ENCODE peak calls at places on chromosomes 16 and 17, in six cellular contexts. U is keratinocyte, S is neuronal stem cell, N is PC-3, Q is IMR-90, L is NT2/D1. M is an unnamed sample.

GRCh38 chr16:87040169-87041117 is 276.7 kb downstream of the C16orf95 start:
- DNase-seq in U (no peak), S (no peak), N (no peak), Q (no peak), L (no peak), M (no peak)

GRCh38 chr17:34823023-34823422 is 138.2 kb downstream of the CCT6B start:
- DNase-seq in U (no peak), S (no peak), N (no peak), Q (no peak), L (no peak), M (no peak)

GRCh38 chr17:73586921-73587680 is 57.1 kb downstream of the SDK2 start:
- DNase-seq in U (no peak), S (no peak), N (peak), Q (no peak), L (no peak), M (no peak)

GRCh38 chr16:70577256-70577698 is 53.7 kb downstream of the SF3B3 start:
- DNase-seq in U (no peak), S (no peak), N (peak), Q (peak), L (no peak), M (no peak)

GRCh38 chr17:50101346-50102163 is 6.4 kb downstream of the PDK2 start:
- DNase-seq in U (no peak), S (no peak), N (no peak), Q (peak), L (no peak), M (no peak)

GRCh38 chr16:31484491-31485171 is 1.7 kb downstream of the SLC5A2 start:
- DNase-seq in U (no peak), S (no peak), N (no peak), Q (no peak), L (no peak), M (no peak)

GRCh38 chr16:22216191-22216831 is 10.2 kb downstream of the EEF2K start:
- DNase-seq in U (no peak), S (no peak), N (no peak), Q (peak), L (no peak), M (no peak)

GRCh38 chr16:81415757-81416156 is 28.9 kb upstream of the CMIP start:
- DNase-seq in U (no peak), S (peak), N (no peak), Q (no peak), L (no peak), M (no peak)

GRCh38 chr17:13079010-13079409 is 61.2 kb upstream of the ELAC2 start:
- DNase-seq in U (no peak), S (no peak), N (no peak), Q (no peak), L (no peak), M (no peak)

GRCh38 chr16:57255686-57256415 is 10.8 kb downstream of the ARL2BP start:
- DNase-seq in U (no peak), S (no peak), N (peak), Q (no peak), L (no peak), M (no peak)

GRCh38 chr16:22321340-22322001 is 24.3 kb downstream of the POLR3E start:
- DNase-seq in U (peak), S (peak), N (peak), Q (peak), L (peak), M (no peak)

GRCh38 chr17:35748323-35748960 is 4.6 kb downstream of the GAS2L2 start:
- DNase-seq in U (no peak), S (no peak), N (peak), Q (no peak), L (no peak), M (no peak)

GRCh38 chr17:79160980-79161621 is 86.5 kb downstream of the ENGASE start:
- DNase-seq in U (no peak), S (no peak), N (peak), Q (no peak), L (no peak), M (no peak)

GRCh38 chr17:60372790-60373483 is 19.0 kb downstream of the USP32 start:
- DNase-seq in U (peak), S (no peak), N (peak), Q (peak), L (no peak), M (no peak)

GRCh38 chr16:59042296-59042695 is 308.2 kb upstream of the GOT2 start:
- DNase-seq in U (no peak), S (no peak), N (no peak), Q (no peak), L (no peak), M (no peak)

GRCh38 chr16:69187891-69188451 is 1.0 kb downstream of the SNTB2 start:
- DNase-seq in U (no peak), S (peak), N (peak), Q (no peak), L (peak), M (no peak)

GRCh38 chr16:54847609-54848008 is 83.1 kb upstream of the IRX5 start:
- DNase-seq in U (no peak), S (no peak), N (no peak), Q (no peak), L (no peak), M (no peak)

GRCh38 chr16:47065766-47066688 is 77.7 kb downstream of the NETO2 start:
- DNase-seq in U (no peak), S (no peak), N (no peak), Q (no peak), L (no peak), M (no peak)

GRCh38 chr16:84430860-84431259 is 62.5 kb downstream of the ATP2C2 start:
- DNase-seq in U (no peak), S (no peak), N (no peak), Q (no peak), L (no peak), M (no peak)

GRCh38 chr16:188674-189073 is 8.4 kb downstream of the HBQ1 start:
- DNase-seq in U (no peak), S (no peak), N (peak), Q (no peak), L (no peak), M (no peak)

GRCh38 chr16:29961127-29961478 is 776 bp upstream of the TMEM219 start:
- DNase-seq in U (no peak), S (no peak), N (no peak), Q (no peak), L (no peak), M (no peak)

GRCh38 chr17:78995022-78995760 is 14.4 kb downstream of the CANT1 start:
- DNase-seq in U (no peak), S (no peak), N (no peak), Q (no peak), L (no peak), M (no peak)

GRCh38 chr16:12146966-12147365 is 170.4 kb downstream of the SNX29 start:
- DNase-seq in U (no peak), S (no peak), N (no peak), Q (no peak), L (no peak), M (no peak)

GRCh38 chr16:2902337-2903130 is 9.2 kb upstream of the FLYWCH1 start:
- DNase-seq in U (no peak), S (no peak), N (no peak), Q (no peak), L (no peak), M (no peak)

GRCh38 chr16:23082161-23082788 is 67.0 kb downstream of the USP31 start:
- DNase-seq in U (no peak), S (no peak), N (no peak), Q (no peak), L (no peak), M (no peak)

GRCh38 chr16:31061813-31062440 is 12.1 kb downstream of the ZNF668 start:
- DNase-seq in U (no peak), S (no peak), N (no peak), Q (no peak), L (no peak), M (no peak)

GRCh38 chr16:18802755-18803218 is 1.4 kb upstream of the ARL6IP1 start:
- DNase-seq in U (no peak), S (no peak), N (no peak), Q (no peak), L (no peak), M (no peak)

GRCh38 chr16:30490210-30490609 is 17.7 kb downstream of the ITGAL start:
- DNase-seq in U (peak), S (no peak), N (no peak), Q (no peak), L (no peak), M (no peak)

GRCh38 chr16:85491798-85492616 is 121.1 kb upstream of the GSE1 start:
- DNase-seq in U (no peak), S (no peak), N (peak), Q (no peak), L (peak), M (no peak)

GRCh38 chr17:57357830-57358426 is 101.6 kb downstream of the MSI2 start:
- DNase-seq in U (no peak), S (no peak), N (peak), Q (no peak), L (no peak), M (no peak)

GRCh38 chr16:12538667-12539081 is 265.0 kb downstream of the CPPED1 start:
- DNase-seq in U (peak), S (no peak), N (no peak), Q (no peak), L (no peak), M (no peak)

GRCh38 chr16:29702307-29702706 is 23.3 kb downstream of the QPRT start:
- DNase-seq in U (no peak), S (no peak), N (no peak), Q (no peak), L (no peak), M (no peak)

GRCh38 chr16:11553371-11553770 is 33.3 kb downstream of the LITAF start:
- DNase-seq in U (no peak), S (no peak), N (no peak), Q (no peak), L (no peak), M (no peak)

GRCh38 chr16:81645303-81645702 is 133.8 kb upstream of the PLCG2 start:
- DNase-seq in U (peak), S (no peak), N (peak), Q (peak), L (no peak), M (no peak)

GRCh38 chr17:50790619-50791018 is 23.3 kb upstream of the ANKRD40CL start:
- DNase-seq in U (no peak), S (no peak), N (no peak), Q (no peak), L (no peak), M (no peak)

GRCh38 chr17:68461589-68461988 is 4.3 kb upstream of the WIPI1 start:
- DNase-seq in U (no peak), S (no peak), N (no peak), Q (no peak), L (no peak), M (no peak)
- H3K9ac ChIP-seq in U (no peak), S (no peak), N (no peak), Q (no peak), L (no peak), M (no peak)

DNA sequence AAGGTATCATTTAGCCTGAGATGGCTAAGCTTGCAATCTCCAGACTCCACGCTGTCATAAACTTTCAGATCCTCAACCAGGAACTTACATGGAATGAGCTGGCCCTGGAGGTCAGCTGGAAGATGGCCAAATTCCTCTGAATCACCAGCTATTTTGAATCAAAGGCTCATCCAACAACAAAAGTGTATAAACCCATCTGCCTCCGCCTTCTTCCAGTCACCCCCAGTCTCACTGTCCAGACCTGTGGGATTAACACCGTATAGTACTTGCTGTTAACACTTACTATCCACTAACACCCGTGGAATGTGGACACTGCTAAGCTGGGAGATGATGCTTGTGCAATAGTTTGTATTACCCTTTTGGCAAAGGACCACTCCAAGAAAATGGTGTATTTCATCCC is 1.9 kb upstream of the LCMT1 start:
- DNase-seq in U (peak), S (no peak), N (peak), Q (peak), L (no peak), M (no peak)
- H3K9ac ChIP-seq in U (no peak), S (no peak), N (no peak), Q (no peak), L (no peak), M (no peak)

GRCh38 chr17:28324776-28325175 is 5.8 kb downstream of the TMEM97 start:
- DNase-seq in U (no peak), S (no peak), N (no peak), Q (no peak), L (no peak), M (no peak)
- H3K9ac ChIP-seq in U (no peak), S (no peak), N (no peak), Q (no peak), L (no peak), M (peak)

DNA sequence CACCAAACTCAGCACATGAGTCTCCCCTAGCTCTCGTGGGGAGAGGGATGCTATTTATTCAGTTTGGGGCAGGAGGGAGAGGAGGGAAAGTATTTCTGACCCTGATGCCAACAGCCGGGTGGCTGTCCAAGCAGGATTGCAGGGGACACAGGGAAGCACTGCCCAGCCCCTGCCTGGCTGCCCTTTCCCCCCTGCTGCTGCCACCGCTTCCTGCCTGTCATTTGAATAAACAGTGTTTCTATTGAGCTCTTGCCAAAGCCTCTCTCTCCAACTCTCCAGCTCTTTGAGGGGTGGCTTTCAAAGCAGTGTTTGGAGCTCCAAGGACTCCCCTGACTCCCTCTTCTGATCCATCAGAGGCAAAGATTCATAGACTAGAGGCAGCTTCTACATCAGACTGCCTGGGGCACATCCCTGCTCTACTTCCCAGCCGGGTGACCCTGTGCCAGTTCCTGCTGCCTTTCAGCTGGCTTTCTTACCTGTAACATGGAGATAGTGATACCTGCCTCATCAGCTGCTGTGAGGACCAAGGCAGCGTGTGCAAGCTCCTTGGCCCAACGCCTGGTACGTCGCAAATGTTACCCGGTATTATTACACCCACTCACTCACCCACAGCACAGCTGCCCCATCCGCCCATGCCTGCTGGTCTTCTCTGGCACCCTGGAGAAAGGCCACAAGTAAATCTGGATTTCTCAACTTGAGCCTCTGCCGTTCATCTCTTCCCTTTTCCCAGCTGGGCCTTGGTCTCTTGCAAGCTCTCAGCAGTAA is 9.5 kb downstream of the PROCA1 start:
- DNase-seq in U (no peak), S (no peak), N (no peak), Q (no peak), L (no peak), M (no peak)
- H3K9ac ChIP-seq in U (no peak), S (peak), N (no peak), Q (no peak), L (no peak), M (no peak)